ENCODE peak calls at places on chromosomes 11 and 22, in six cellular contexts. A, P, L, W, M and E are unnamed samples.

GRCh38 chr22:22547692-22548348 is 11.2 kb downstream of the PRAME start:
- DNase-seq in W (no peak), P (no peak), M (no peak), A (no peak), L (no peak), E (no peak)

GRCh38 chr22:32745251-32745995 is 56.1 kb upstream of the TIMP3 start:
- DNase-seq in W (peak; percentile 99), L (peak; percentile 12), M (no peak), P (peak; percentile 55), A (peak; percentile 62), E (peak; percentile 76)

GRCh38 chr22:37546436-37547248 is 13.6 kb upstream of the CDC42EP1 start:
- DNase-seq in W (peak; percentile 92), A (peak; percentile 99), P (peak; percentile 68), M (no peak), L (no peak), E (peak; percentile 85)

GRCh38 chr11:72263363-72263762 is 19.4 kb upstream of the PHOX2A start:
- DNase-seq in L (no peak), M (no peak), W (no peak), P (peak; percentile 82), A (no peak), E (no peak)

GRCh38 chr11:107598225-107599139 is 7.5 kb downstream of the ELMOD1 start:
- DNase-seq in L (no peak), W (peak; percentile 49), A (peak; percentile 24), P (no peak), M (peak; percentile 69), E (peak; percentile 77)

GRCh38 chr11:125036933-125037332 is 26.2 kb upstream of the SLC37A2 start:
- DNase-seq in M (no peak), P (peak; percentile 98), W (no peak), L (no peak), A (peak; percentile 82), E (no peak)

GRCh38 chr11:16979708-16980622 is 34.2 kb downstream of the PLEKHA7 start:
- DNase-seq in P (no peak), W (no peak), L (no peak), A (no peak), M (no peak), E (no peak)

GRCh38 chr11:118522571-118523072 is 4.7 kb upstream of the TTC36 start:
- DNase-seq in A (peak; percentile 38), W (peak; percentile 89), P (peak; percentile 30), L (no peak), M (no peak), E (peak; percentile 62)

GRCh38 chr11:36409152-36409713 is 100.8 kb downstream of the TRAF6 start:
- DNase-seq in W (no peak), P (peak; percentile 46), M (no peak), A (peak; percentile 60), L (no peak), E (no peak)

GRCh38 chr11:83681045-83681781 is 395.0 kb upstream of the CCDC90B start:
- DNase-seq in A (no peak), M (no peak), P (no peak), W (no peak), L (peak; percentile 41), E (no peak)

GRCh38 chr11:112292785-112293407 is 32.2 kb upstream of the PLET1 start:
- DNase-seq in A (peak; percentile 60), W (no peak), L (no peak), P (peak; percentile 91), M (no peak), E (no peak)

GRCh38 chr11:93521086-93521485 is 22.1 kb downstream of the SMCO4 start:
- DNase-seq in L (no peak), W (no peak), A (no peak), P (no peak), M (no peak), E (no peak)

GRCh38 chr11:13461291-13461690 is 1.7 kb downstream of the BTBD10 start:
- DNase-seq in W (no peak), M (no peak), A (no peak), P (no peak), L (no peak), E (no peak)

GRCh38 chr11:9231848-9232177 is 33.3 kb downstream of the DENND5A start:
- DNase-seq in M (no peak), W (no peak), A (peak; percentile 75), L (no peak), P (peak; percentile 72), E (no peak)

GRCh38 chr22:32327066-32327465 is 30.6 kb upstream of the RFPL3 start:
- DNase-seq in L (no peak), P (no peak), W (no peak), A (no peak), M (no peak), E (no peak)

DNA sequence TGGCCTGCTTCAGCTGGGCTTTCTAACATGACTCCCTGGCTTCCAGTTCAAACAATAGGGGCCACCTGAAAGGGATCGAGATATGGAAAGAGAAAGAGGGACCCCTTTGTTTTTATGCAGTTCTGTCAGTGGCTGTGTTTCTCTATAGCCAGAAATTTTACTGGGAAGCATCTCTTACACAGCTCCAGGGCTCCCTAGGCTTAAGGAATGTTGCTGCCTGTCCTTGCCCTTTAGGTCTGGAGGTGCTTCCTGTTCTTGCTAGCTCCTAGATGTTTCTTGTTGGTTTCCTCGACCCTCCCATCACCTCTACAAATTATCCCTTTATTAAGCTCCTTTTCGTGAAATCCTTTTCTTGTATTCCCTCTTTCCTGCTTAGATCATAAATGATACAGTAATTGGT is 21.8 kb upstream of the OR56A1 start:
- DNase-seq in P (no peak), L (no peak), A (no peak), M (no peak), W (peak; percentile 13), E (no peak)
- H2BK15ac ChIP-seq in P (no peak overlapping the region), L (no peak overlapping the region), A (no peak overlapping the region), M (no peak overlapping the region), W (no peak overlapping the region), E (no peak overlapping the region)

GRCh38 chr11:129854229-129854805 is 38.7 kb downstream of the TMEM45B start:
- DNase-seq in A (no peak), P (no peak), L (no peak), M (no peak), W (no peak), E (no peak)
- H3K27ac ChIP-seq in A (no peak overlapping the region), P (no peak overlapping the region), L (no peak overlapping the region), M (no peak overlapping the region), W (no peak overlapping the region), E (no peak overlapping the region)

GRCh38 chr11:43358308-43358669 is 431 bp upstream of the TTC17 start:
- DNase-seq in L (no peak), M (no peak), A (no peak), P (no peak), W (no peak), E (no peak)

GRCh38 chr11:43360361-43361032 is 1.8 kb downstream of the TTC17 start:
- DNase-seq in A (peak; percentile 33), M (no peak), P (peak; percentile 42), W (no peak), L (no peak), E (no peak)

GRCh38 chr11:43354311-43354710 is 4.4 kb upstream of the TTC17 start:
- DNase-seq in W (no peak), P (no peak), L (no peak), M (no peak), A (no peak), E (no peak)

GRCh38 chr11:43358670-43359431 is at the start of gene TTC17:
- DNase-seq in L (peak; percentile 86), A (peak; percentile 93), M (peak; percentile 96), W (peak; percentile 97), P (peak; percentile 87), E (peak; percentile 95)

GRCh38 chr11:43359432-43359818 is 705 bp downstream of the TTC17 start:
- DNase-seq in A (peak; percentile 57), M (no peak), L (peak; percentile 23), P (peak; percentile 28), W (peak; percentile 61), E (peak; percentile 43)
- H3K4ac ChIP-seq in A (peak overlapping the region; percentile 90), M (no peak overlapping the region), L (no peak overlapping the region), P (peak overlapping the region; percentile 95), W (peak overlapping the region; percentile 5), E (no peak overlapping the region)

GRCh38 chr11:128216198-128216597 is 371.2 kb downstream of the ETS1 start:
- DNase-seq in P (no peak), L (no peak), W (no peak), A (no peak), M (no peak), E (no peak)
- H2BK15ac ChIP-seq in P (no peak overlapping the region), L (no peak overlapping the region), W (no peak overlapping the region), A (no peak overlapping the region), M (no peak overlapping the region), E (no peak overlapping the region)

GRCh38 chr22:46827781-46828180 is 65.3 kb downstream of the TBC1D22A start:
- DNase-seq in A (no peak), P (no peak), W (no peak), L (no peak), M (peak; percentile 37), E (no peak)

GRCh38 chr22:46830841-46831240 is 68.4 kb downstream of the TBC1D22A start:
- DNase-seq in W (no peak), A (peak; percentile 38), M (peak; percentile 20), P (peak; percentile 29), L (no peak), E (no peak)

GRCh38 chr22:46828323-46829139 is 66.1 kb downstream of the TBC1D22A start:
- DNase-seq in A (peak; percentile 7), W (no peak), M (peak; percentile 33), P (no peak), L (no peak), E (no peak)

GRCh38 chr22:46829140-46829891 is 66.9 kb downstream of the TBC1D22A start:
- DNase-seq in M (peak; percentile 16), A (peak; percentile 77), L (no peak), P (peak; percentile 94), W (peak; percentile 54), E (no peak)

DNA sequence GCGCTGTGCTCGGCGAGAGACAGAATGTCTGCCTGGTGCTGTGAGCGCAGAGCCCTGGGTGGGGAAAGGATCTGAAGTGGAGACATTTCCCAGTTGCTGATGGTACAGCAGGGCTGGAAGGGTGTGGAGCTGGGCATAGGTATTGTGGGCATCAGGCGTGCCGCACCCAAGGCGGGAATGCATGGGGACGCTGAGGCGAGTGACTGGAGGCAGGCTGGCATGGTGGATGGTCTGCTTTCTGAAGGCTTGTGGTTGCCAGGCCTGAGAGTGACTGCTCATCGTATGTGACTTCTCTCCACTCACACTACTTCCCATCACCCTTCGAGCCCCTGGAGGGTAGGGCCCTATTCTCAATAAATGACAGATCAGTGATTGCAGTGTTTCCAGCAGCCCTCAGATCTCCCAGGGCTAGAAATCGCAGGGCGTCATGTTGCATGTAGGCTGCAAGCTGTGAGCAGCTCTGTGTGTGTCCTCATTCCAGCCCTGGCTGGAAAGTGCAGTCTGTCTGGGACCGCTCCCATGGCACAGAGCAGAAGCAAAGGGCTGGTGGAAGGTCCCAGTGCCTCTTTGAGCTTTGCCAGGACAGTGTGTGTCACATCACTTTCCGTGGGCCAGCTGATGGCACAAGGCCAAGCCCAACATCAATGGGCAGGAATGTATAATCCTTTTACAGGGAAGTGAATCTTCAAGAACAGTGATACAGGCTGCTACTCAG is 67.7 kb downstream of the TBC1D22A start:
- DNase-seq in P (peak; percentile 52), L (no peak), W (no peak), M (peak; percentile 37), A (peak; percentile 61), E (no peak)
- H3K27ac ChIP-seq in P (peak overlapping the region; percentile 83), L (no peak overlapping the region), W (no peak overlapping the region), M (no peak overlapping the region), A (peak overlapping the region; percentile 92), E (no peak overlapping the region)

GRCh38 chr11:67056640-67057409 is at the start of gene RHOD:
- DNase-seq in W (peak; percentile 70), M (peak; percentile 86), A (no peak), P (no peak), L (peak; percentile 39), E (peak; percentile 71)
- H3K4ac ChIP-seq in W (no peak within 1 kb of the TSS), M (peak within 1 kb of the TSS; percentile 10), A (no peak within 1 kb of the TSS), P (peak within 1 kb of the TSS; percentile 88), L (no peak within 1 kb of the TSS), E (no peak within 1 kb of the TSS)